ENCODE peak calls at places on chromosomes 1 and 21, in five cellular contexts. W is transverse colon, R is IMR-90, X is right lobe of liver, Q is ovary. G is an unnamed sample.
A peak's percentile ranks its signal among the peaks of the same experiment; 100 is the strongest.

GRCh38 chr1:204829133-204829532 is 41.5 kb upstream of the NFASC start:
- DNase-seq in W (no peak), R (no peak), X (no peak), Q (no peak), G (no peak)

GRCh38 chr1:215704089-215704860 is 137.2 kb downstream of the KCTD3 start:
- DNase-seq in W (no peak), R (peak; percentile 66), X (no peak), Q (no peak), G (no peak)

GRCh38 chr1:184695023-184695422 is 59.6 kb downstream of the EDEM3 start:
- DNase-seq in W (no peak), R (peak; percentile 40), X (no peak), Q (no peak), G (no peak)

GRCh38 chr1:23481904-23482303 is 2.1 kb downstream of the ASAP3 start:
- DNase-seq in W (no peak), R (no peak), X (no peak), Q (no peak), G (no peak)

GRCh38 chr1:199302554-199302953 is 663.7 kb downstream of the PTPRC start:
- DNase-seq in W (no peak), R (peak; percentile 19), X (no peak), Q (no peak), G (no peak)

GRCh38 chr1:39485046-39485803 is 6.2 kb upstream of the BMP8A start:
- DNase-seq in W (no peak), R (no peak), X (peak; percentile 38), Q (peak; percentile 83), G (no peak)

GRCh38 chr1:109161836-109162606 is 48.1 kb downstream of the ELAPOR1 start:
- DNase-seq in W (no peak), R (peak; percentile 89), X (peak; percentile 35), Q (no peak), G (peak; percentile 63)

GRCh38 chr1:205791568-205792180 is 16.4 kb upstream of the RAB29 start:
- DNase-seq in W (peak; percentile 63), R (peak; percentile 44), X (peak; percentile 66), Q (peak; percentile 73), G (peak; percentile 76)

GRCh38 chr1:183137782-183138181 is 48.3 kb upstream of the LAMC2 start:
- DNase-seq in W (no peak), R (peak; percentile 20), X (no peak), Q (no peak), G (no peak)

GRCh38 chr1:45375104-45376090 is 35.2 kb upstream of the MUTYH start:
- DNase-seq in W (no peak), R (no peak), X (no peak), Q (no peak), G (no peak)

GRCh38 chr1:182303778-182304177 is 87.8 kb downstream of the GLUL start:
- DNase-seq in W (no peak), R (no peak), X (no peak), Q (no peak), G (no peak)

GRCh38 chr1:160520582-160520981 is 2.5 kb downstream of the SLAMF6 start:
- DNase-seq in W (no peak), R (no peak), X (no peak), Q (no peak), G (no peak)

GRCh38 chr1:15249032-15249601 is 2.1 kb downstream of the FHAD1 start:
- DNase-seq in W (no peak), R (peak; percentile 4), X (no peak), Q (no peak), G (no peak)

DNA sequence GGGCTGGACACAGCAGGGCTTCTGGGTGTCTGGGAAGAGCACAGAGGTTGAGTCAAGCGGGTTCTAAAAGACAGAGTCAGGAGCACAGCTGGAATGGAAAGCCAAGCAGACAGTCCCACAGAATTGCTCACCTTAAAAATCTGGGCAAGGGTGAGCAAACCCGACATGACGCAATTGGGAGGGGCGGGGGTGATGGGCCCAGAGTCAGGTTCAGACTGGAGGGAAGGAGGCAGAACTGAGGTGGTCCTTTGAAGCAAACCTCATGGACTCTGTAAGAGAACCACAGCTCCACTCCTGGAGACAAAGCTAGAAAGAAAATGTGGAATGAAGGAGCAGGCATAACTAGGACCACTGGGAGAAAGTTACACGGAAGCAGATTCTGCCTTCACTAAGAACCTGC is 49.0 kb downstream of the FAM78B start:
- DNase-seq in W (no peak), R (no peak), X (no peak), Q (no peak), G (no peak)
- TF ChIP-seq POLR2A in W (no peak), R (no peak), X (no peak), Q (no peak), G (no peak)

GRCh38 chr21:41466024-41466820 is 40.2 kb downstream of the MX1 start:
- DNase-seq in W (no peak), R (no peak), X (no peak), Q (no peak), G (no peak)
- H3K4me3 ChIP-seq in W (no peak overlapping the region), R (no peak overlapping the region), X (no peak overlapping the region), Q (no peak overlapping the region), G (no peak overlapping the region)

DNA sequence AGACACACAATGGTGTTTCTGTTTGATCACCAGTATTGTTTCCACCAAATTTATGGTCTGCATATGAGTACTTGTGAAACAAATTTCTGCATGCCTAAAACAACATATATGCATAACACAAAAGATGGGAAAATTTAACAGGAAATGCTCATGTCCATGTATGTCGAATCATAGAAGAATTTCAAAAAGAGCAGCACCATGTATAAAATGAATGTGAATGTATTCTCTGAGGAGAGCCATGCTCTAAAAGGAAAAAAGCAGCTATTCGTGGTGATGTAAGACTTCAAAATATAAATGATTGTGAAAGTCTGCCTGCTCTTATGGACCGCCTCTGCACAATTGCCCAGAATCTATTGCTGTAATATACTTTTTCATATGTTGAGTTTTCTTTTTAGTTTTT is 66.8 kb downstream of the EPB41 start:
- DNase-seq in W (no peak), R (no peak), X (no peak), Q (no peak), G (no peak)
- H3K9me3 ChIP-seq in W (no peaks in the 10 kb centered on the region), R (peaks cover 7% of the 10 kb centered on the region), X (no peaks in the 10 kb centered on the region), Q (no peaks in the 10 kb centered on the region), G (no peaks in the 10 kb centered on the region)

GRCh38 chr1:235075121-235075954 is 53.3 kb downstream of the TOMM20 start:
- DNase-seq in W (peak; percentile 58), R (peak; percentile 97), X (peak; percentile 83), Q (peak; percentile 78), G (peak; percentile 76)
- TF ChIP-seq POLR2A in W (no peak), R (peak; percentile 54), X (peak; percentile 62), Q (no peak), G (peak; percentile 65)

GRCh38 chr1:12593621-12594066 is 24.4 kb downstream of the DHRS3 start:
- DNase-seq in W (peak; percentile 44), R (peak; percentile 59), X (peak; percentile 66), Q (peak; percentile 74), G (no peak)

GRCh38 chr1:12594966-12595838 is 22.8 kb downstream of the DHRS3 start:
- DNase-seq in W (peak; percentile 50), R (peak; percentile 59), X (peak; percentile 75), Q (peak; percentile 69), G (peak; percentile 54)

GRCh38 chr1:12595839-12596821 is 21.9 kb downstream of the DHRS3 start:
- DNase-seq in W (peak; percentile 87), R (peak; percentile 98), X (peak; percentile 96), Q (peak; percentile 85), G (peak; percentile 77)

GRCh38 chr1:12592496-12592895 is 25.5 kb downstream of the DHRS3 start:
- DNase-seq in W (no peak), R (no peak), X (no peak), Q (no peak), G (no peak)

DNA sequence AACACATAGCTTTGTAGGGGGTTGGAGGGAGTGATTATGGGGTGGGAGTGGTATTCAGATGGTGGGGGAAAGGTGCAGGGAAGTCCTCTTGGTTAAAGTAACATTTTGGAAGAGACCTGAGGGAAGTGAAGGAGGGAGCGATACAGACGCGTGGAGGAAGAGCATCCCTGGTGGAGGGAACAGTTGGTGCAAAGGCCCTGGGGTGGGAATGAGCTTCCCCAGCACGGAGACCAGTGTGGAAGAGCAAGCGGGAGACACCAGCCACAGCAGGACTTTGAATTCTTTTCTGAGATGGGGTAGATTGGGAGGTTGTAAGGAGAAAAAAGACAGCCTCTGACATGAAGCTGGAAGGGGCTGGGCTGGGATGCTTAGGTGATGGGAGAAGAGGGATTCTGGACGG is 23.5 kb downstream of the DHRS3 start:
- DNase-seq in W (no peak), R (no peak), X (no peak), Q (no peak), G (no peak)
- H3K4me3 ChIP-seq in W (no peak overlapping the region), R (no peak overlapping the region), X (no peak overlapping the region), Q (peak overlapping the region; percentile 21), G (no peak overlapping the region)

G was measured in body of pancreas.